ENCODE peak calls at places on chromosomes 1 and 21, in ten cellular contexts. D is hypothalamus; S is stimulated activated naive CD8-positive, alpha-beta T cell treated with anti-CD3 and anti-CD28 coated beads, Interleukin-15, Interleukin-2, amounts not matched to agents 100 U/mL and 50 U/mL, for 24 hours; E is NCI-H1105 treated with DMSO at 0.1 percent for 48 hours; X is astrocyte; A is NCI-H82; I is activated naive CD4-positive, alpha-beta T cell treated with Interleukin-2 at 50 U/mL for 16 hours; O is Ammon's horn; Y is Daoy; H is small intestine. L is an unnamed sample.

GRCh38 chr1:2987773-2988172 is 33.5 kb upstream of the ACTRT2 start:
- DNase-seq in I (no peak), H (no peak), E (no peak), Y (no peak), D (no peak), S (no peak), X (no peak), A (no peak), O (peak), L (no peak)

GRCh38 chr1:65170511-65171142 is 22.6 kb downstream of the AK4 start:
- DNase-seq in A (peak), H (no peak), S (no peak), X (no peak), O (peak), Y (no peak), E (no peak), D (no peak), I (no peak), L (peak)

GRCh38 chr1:209622841-209623829 is 29.1 kb downstream of the LAMB3 start:
- DNase-seq in O (no peak), I (no peak), D (no peak), X (no peak), E (peak), Y (no peak), H (no peak), S (no peak), A (no peak), L (no peak)

GRCh38 chr1:5477716-5478115 is 514.5 kb downstream of the NPHP4 start:
- DNase-seq in Y (no peak), I (no peak), A (no peak), X (no peak), S (no peak), H (no peak), E (no peak), O (peak), D (no peak), L (no peak)

GRCh38 chr1:89378001-89378400 is 14.1 kb downstream of the GBP6 start:
- DNase-seq in H (no peak), E (no peak), X (no peak), S (no peak), A (no peak), D (no peak), O (no peak), Y (no peak), I (no peak), L (no peak)

GRCh38 chr1:106600626-106601025 is 455.8 kb upstream of the PRMT6 start:
- DNase-seq in O (no peak), A (no peak), H (no peak), D (no peak), X (no peak), I (no peak), Y (no peak), S (no peak), E (no peak), L (no peak)

GRCh38 chr21:20257052-20257451 is 741.2 kb upstream of the NCAM2 start:
- DNase-seq in S (no peak), D (no peak), O (no peak), A (no peak), I (no peak), Y (no peak), H (no peak), X (no peak), E (no peak), L (no peak)

GRCh38 chr1:3672971-3673361 is 20.6 kb downstream of the TP73 start:
- DNase-seq in E (no peak), Y (no peak), A (no peak), H (no peak), O (no peak), I (no peak), D (no peak), S (no peak), X (no peak), L (no peak)

GRCh38 chr1:54990916-54991315 is 7.8 kb upstream of the BSND start:
- DNase-seq in D (no peak), I (no peak), S (no peak), E (no peak), A (no peak), Y (no peak), H (no peak), O (no peak), X (no peak), L (no peak)

GRCh38 chr1:228141871-228142615 is 2.0 kb downstream of the GUK1 start:
- DNase-seq in X (peak), E (no peak), Y (no peak), S (peak), O (no peak), I (no peak), D (no peak), H (peak), A (peak), L (peak)

GRCh38 chr1:11984559-11984958 is 4.3 kb downstream of the MFN2 start:
- DNase-seq in Y (no peak), S (no peak), I (no peak), D (no peak), X (no peak), H (peak), O (no peak), A (no peak), E (no peak), L (no peak)

GRCh38 chr1:25771246-25772114 is 28.5 kb upstream of the SELENON start:
- DNase-seq in I (no peak), H (peak), X (peak), Y (peak), E (peak), S (peak), O (no peak), A (peak), D (no peak), L (peak)

GRCh38 chr1:3858231-3858981 is 1.1 kb downstream of the DFFB start:
- DNase-seq in S (peak), X (peak), D (peak), I (no peak), H (peak), E (peak), O (peak), A (peak), Y (no peak), L (peak)

GRCh38 chr1:104718752-104719151 is 969.1 kb downstream of the AMY1C start:
- DNase-seq in O (no peak), Y (no peak), A (no peak), D (no peak), S (no peak), I (no peak), E (no peak), X (no peak), H (no peak), L (no peak)

L was measured in renal cortical epithelial cell.